ENCODE peak calls at places on chromosomes 13 and 19, in five cellular contexts. D is neural progenitor cell, S is tibial artery, Z is mucosa of descending colon, B is right lobe of liver. E is an unnamed sample.
A peak's percentile ranks its signal among the peaks of the same experiment; 100 is the strongest.

GRCh38 chr13:79459906-79460305 is 21.0 kb upstream of the NDFIP2 start:
- DNase-seq in D (no peak), S (no peak), Z (no peak), B (no peak), E (no peak)

GRCh38 chr19:43576479-43576878 is 878 bp downstream of the PINLYP start:
- DNase-seq in D (no peak), S (no peak), Z (no peak), B (no peak), E (no peak)

GRCh38 chr13:111629933-111630332 is 309.5 kb downstream of the TEX29 start:
- DNase-seq in D (peak; percentile 42), S (no peak), Z (no peak), B (no peak), E (no peak)

GRCh38 chr19:46537136-46538097 is 41.8 kb upstream of the PNMA8B start:
- DNase-seq in D (peak; percentile 63), S (peak; percentile 62), Z (peak; percentile 75), B (no peak), E (no peak)

GRCh38 chr19:661427-662196 is 1.4 kb downstream of the RNF126 start:
- DNase-seq in D (no peak), S (no peak), Z (peak; percentile 70), B (no peak), E (no peak)

GRCh38 chr13:40132249-40132648 is 476.8 kb downstream of the COG6 start:
- DNase-seq in D (no peak), S (no peak), Z (no peak), B (no peak), E (no peak)

GRCh38 chr19:32798201-32798600 is 71.4 kb downstream of the SLC7A9 start:
- DNase-seq in D (no peak), S (no peak), Z (no peak), B (no peak), E (no peak)

GRCh38 chr19:11446652-11447301 is 11.3 kb downstream of the PRKCSH start:
- DNase-seq in D (peak; percentile 84), S (peak; percentile 32), Z (peak; percentile 70), B (no peak), E (no peak)

GRCh38 chr13:32911506-32911905 is 104.7 kb upstream of the KL start:
- DNase-seq in D (peak; percentile 54), S (no peak), Z (no peak), B (no peak), E (no peak)

GRCh38 chr13:34698953-34699352 is 243.1 kb upstream of the NBEA start:
- DNase-seq in D (no peak), S (no peak), Z (no peak), B (no peak), E (peak; percentile 24)

GRCh38 chr19:29860492-29860891 is 48.7 kb downstream of the CCNE1 start:
- DNase-seq in D (peak; percentile 35), S (no peak), Z (no peak), B (no peak), E (no peak)

GRCh38 chr13:29849071-29849541 is 1.3 kb downstream of the UBL3 start:
- DNase-seq in D (peak; percentile 23), S (peak; percentile 31), Z (peak; percentile 43), B (no peak), E (no peak)

GRCh38 chr13:49258097-49258796 is 10.5 kb downstream of the CDADC1 start:
- DNase-seq in D (no peak), S (no peak), Z (no peak), B (no peak), E (no peak)

GRCh38 chr19:15123900-15124299 is 16.7 kb downstream of the SYDE1 start:
- DNase-seq in D (no peak), S (peak; percentile 58), Z (peak; percentile 61), B (peak; percentile 86), E (peak; percentile 65)

GRCh38 chr19:926595-927043 is 784 bp downstream of the ARID3A start:
- DNase-seq in D (peak; percentile 65), S (peak; percentile 60), Z (peak; percentile 71), B (peak; percentile 85), E (no peak)

GRCh38 chr19:13155472-13156284 is 5.5 kb downstream of the IER2 start:
- DNase-seq in D (peak; percentile 96), S (peak; percentile 74), Z (peak; percentile 89), B (peak; percentile 95), E (peak; percentile 69)

GRCh38 chr13:24323739-24324075 is 14.3 kb downstream of the C1QTNF9 start:
- DNase-seq in D (no peak), S (no peak), Z (no peak), B (no peak), E (no peak)

GRCh38 chr13:40137400-40137799 is 481.9 kb downstream of the COG6 start:
- DNase-seq in D (no peak), S (no peak), Z (no peak), B (no peak), E (no peak)

GRCh38 chr19:28864577-28865042 is 348.3 kb downstream of the UQCRFS1 start:
- DNase-seq in D (no peak), S (no peak), Z (peak; percentile 51), B (no peak), E (no peak)

GRCh38 chr19:14031719-14032480 is at the start of gene IL27RA:
- DNase-seq in D (peak; percentile 75), S (peak; percentile 51), Z (peak; percentile 78), B (peak; percentile 63), E (no peak)

GRCh38 chr13:100633461-100633860 is 41.1 kb downstream of the TMTC4 start:
- DNase-seq in D (no peak), S (no peak), Z (no peak), B (no peak), E (no peak)

GRCh38 chr13:24644051-24644450 is 36.2 kb upstream of the ATP12A start:
- DNase-seq in D (no peak), S (no peak), Z (no peak), B (no peak), E (peak; percentile 38)

GRCh38 chr19:45785097-45785496 is 2.8 kb upstream of the DMPK start:
- DNase-seq in D (no peak), S (no peak), Z (no peak), B (no peak), E (no peak)

GRCh38 chr13:32627793-32628192 is 41.5 kb downstream of the PDS5B start:
- DNase-seq in D (no peak), S (no peak), Z (no peak), B (no peak), E (no peak)

GRCh38 chr13:77470986-77471385 is 64.5 kb upstream of the SCEL start:
- DNase-seq in D (no peak), S (no peak), Z (no peak), B (no peak), E (no peak)

GRCh38 chr19:17454579-17454978 is 6.1 kb upstream of the TMEM221 start:
- DNase-seq in D (peak; percentile 62), S (no peak), Z (no peak), B (no peak), E (no peak)

GRCh38 chr13:43331676-43332075 is 308.3 kb downstream of the DNAJC15 start:
- DNase-seq in D (peak; percentile 24), S (no peak), Z (no peak), B (no peak), E (no peak)

DNA sequence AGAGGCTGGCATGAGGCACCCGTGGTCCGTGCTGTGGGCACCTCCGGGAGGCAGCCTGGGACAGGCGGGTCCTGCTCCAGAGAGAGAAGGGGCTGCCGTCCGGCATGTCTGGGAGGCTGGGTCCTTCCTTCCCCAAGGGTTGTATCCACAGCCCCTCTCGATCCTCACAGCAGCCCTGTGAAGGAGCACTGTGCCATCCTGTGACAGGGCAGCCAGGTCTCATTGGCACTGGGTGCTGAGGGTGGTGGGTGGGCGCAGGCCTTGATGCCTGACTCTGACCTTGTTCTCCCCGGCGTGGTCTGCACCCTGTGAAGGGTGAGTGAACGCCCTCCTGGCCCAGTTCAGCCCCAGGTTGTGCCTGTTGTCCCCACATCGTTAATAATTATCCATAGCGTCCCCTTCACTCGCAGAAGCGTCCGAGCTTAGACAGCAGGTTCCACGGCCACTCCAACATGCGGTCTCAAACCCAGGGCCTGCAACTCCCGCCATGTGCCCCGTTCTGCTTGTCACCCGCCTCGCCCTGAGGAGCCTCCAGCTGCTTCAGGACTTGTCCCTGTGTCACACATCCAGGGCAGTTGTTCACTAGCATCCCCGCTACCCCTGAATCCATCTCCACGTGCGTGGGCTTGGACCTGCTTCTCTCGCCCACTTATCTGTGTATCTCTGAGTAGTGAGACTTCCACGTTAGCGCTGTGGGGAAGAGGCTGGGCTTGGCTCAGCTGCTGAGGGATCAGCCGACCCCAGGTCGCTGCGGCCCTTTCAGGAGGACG is 10.6 kb downstream of the ATP11A start:
- DNase-seq in D (no peak), S (peak; percentile 15), Z (no peak), B (peak; percentile 37), E (no peak)
- H3K4me3 ChIP-seq in D (no peak overlapping the region), S (no peak overlapping the region), Z (no peak overlapping the region), B (no peak overlapping the region), E (no peak overlapping the region)

DNA sequence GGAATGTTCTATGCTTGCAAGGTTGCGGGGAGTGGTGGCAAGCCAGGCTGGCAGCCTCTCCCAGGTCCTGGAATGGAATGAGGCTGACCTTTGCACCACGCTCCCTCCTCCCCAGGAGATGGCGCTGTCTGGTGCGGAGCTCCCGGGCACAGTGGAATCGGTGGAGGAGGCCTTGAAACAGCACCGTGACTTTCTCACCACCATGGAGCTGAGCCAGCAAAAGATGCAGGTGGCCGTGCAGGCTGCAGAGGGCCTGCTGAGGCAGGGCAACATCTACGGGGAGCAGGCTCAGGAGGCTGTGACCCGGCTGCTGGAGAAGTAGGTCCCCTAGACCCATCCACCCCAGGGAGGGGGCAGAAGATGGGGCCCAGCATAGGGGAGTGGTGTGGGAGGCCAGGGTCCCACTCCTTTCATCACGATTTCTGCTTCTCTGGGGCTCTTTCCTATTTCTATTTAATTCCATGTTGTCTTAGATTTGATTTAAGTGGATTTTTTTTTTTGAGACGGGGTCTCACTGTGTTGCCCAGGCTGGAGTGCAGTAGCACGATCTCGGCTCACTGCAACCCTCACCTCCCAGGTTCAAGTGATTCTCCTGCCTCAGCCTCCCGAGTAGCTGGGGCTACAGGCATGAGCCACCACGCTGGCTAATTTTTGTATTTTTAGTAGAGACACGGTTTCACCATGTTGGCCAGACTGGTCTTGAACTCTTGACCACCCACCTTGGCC is 53.2 kb upstream of the SHKBP1 start:
- DNase-seq in D (peak; percentile 83), S (peak; percentile 29), Z (peak; percentile 87), B (peak; percentile 62), E (peak; percentile 53)
- TF ChIP-seq CTCF in D (peak; percentile 81), S (no peak), Z (peak; percentile 53), B (peak; percentile 59), E (peak; percentile 84)

DNA sequence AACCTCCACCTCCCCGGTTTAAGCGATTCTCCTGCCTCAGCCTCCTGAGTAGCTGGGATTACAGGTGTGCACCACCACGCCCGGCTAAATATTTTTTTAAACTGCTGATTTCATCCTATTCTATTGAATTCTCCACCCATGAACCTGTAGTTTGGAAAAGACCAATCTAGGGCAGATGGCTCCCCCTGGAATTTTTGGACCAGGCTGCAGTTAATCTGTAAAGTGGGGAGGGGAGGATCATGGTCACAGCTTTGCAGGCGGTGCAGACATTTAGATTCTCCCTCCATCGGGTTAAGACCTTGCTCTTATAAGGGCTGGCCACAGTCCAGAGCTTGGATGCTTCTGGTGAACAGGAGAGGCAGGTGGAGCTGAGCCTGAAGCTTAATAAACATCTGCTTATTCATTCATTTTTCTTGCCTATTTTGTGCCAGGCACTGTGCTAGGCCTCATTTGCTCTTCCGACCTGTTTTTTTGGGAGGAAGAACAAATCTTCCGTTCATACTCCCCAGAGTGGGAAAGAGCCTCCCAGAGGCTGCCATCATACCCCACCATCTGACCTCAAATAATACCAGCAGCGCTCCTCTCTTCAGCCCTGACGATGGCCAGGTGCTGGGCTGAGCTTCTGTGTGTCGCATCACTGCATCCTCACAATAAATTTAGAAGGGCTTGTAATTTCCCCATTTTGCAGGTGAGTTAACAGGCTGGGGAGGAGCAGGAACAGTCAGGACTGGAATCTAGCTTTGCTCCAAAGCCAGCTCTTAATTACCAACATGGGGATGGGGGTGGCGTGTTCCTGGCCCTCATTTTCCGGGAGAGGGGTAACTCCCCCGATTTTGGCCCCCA is 902 bp upstream of the CCDC106 start:
- DNase-seq in D (peak; percentile 50), S (no peak), Z (no peak), B (no peak), E (no peak)
- H3K4me3 ChIP-seq in D (peak overlapping the region; percentile 98), S (peak overlapping the region; percentile 79), Z (no peak overlapping the region), B (peak overlapping the region; percentile 77), E (peak overlapping the region; percentile 71)

GRCh38 chr19:8846819-8847218 is 14.6 kb downstream of the MBD3L1 start:
- DNase-seq in D (no peak), S (no peak), Z (no peak), B (no peak), E (no peak)
- TF ChIP-seq CTCF in D (no peak), S (no peak), Z (no peak), B (no peak), E (no peak)